ENCODE peak calls at places on chromosomes 3 and 15, in eight cellular contexts. N, V, M, G, Y, D, W and C are unnamed samples.

GRCh38 chr3:145719118-145719517 is 441.9 kb downstream of the PLOD2 start:
- DNase-seq in N (peak; percentile 11), V (no peak), M (no peak), G (no peak), Y (no peak), D (no peak), W (no peak), C (no peak)

GRCh38 chr3:160977776-160978175 is 127.4 kb downstream of the B3GALNT1 start:
- DNase-seq in N (no peak), V (no peak), M (no peak), G (no peak), Y (no peak), D (no peak), W (no peak), C (no peak)

GRCh38 chr15:98746756-98747155 is 98.4 kb downstream of the IGF1R start:
- DNase-seq in N (no peak), V (no peak), M (no peak), G (no peak), Y (no peak), D (no peak), W (no peak), C (no peak)

GRCh38 chr3:152309535-152310317 is 41.0 kb downstream of the MBNL1 start:
- DNase-seq in N (no peak), V (no peak), M (no peak), G (no peak), Y (no peak), D (no peak), W (no peak), C (no peak)

GRCh38 chr3:190041333-190042041 is 79.2 kb downstream of the P3H2 start:
- DNase-seq in N (peak; percentile 63), V (no peak), M (no peak), G (no peak), Y (no peak), D (peak; percentile 9), W (no peak), C (peak; percentile 15)

GRCh38 chr15:33540174-33540573 is 229.4 kb downstream of the RYR3 start:
- DNase-seq in N (no peak), V (no peak), M (no peak), G (no peak), Y (no peak), D (no peak), W (no peak), C (no peak)

GRCh38 chr3:32140943-32141342 is 34.5 kb downstream of the GPD1L start:
- DNase-seq in N (no peak), V (no peak), M (no peak), G (no peak), Y (no peak), D (no peak), W (no peak), C (no peak)

GRCh38 chr3:17195192-17195611 is 310.4 kb downstream of the PLCL2 start:
- DNase-seq in N (peak; percentile 65), V (no peak), M (no peak), G (no peak), Y (no peak), D (peak; percentile 96), W (peak; percentile 91), C (no peak)

GRCh38 chr3:150469031-150469930 is 61.2 kb downstream of the TSC22D2 start:
- DNase-seq in N (peak; percentile 95), V (no peak), M (peak; percentile 54), G (peak; percentile 94), Y (peak; percentile 8), D (no peak), W (peak; percentile 49), C (peak; percentile 85)

GRCh38 chr3:129314757-129315385 is 36.2 kb downstream of the HMCES start:
- DNase-seq in N (peak; percentile 98), V (peak; percentile 88), M (peak; percentile 70), G (no peak), Y (peak; percentile 92), D (peak; percentile 89), W (peak; percentile 98), C (no peak)

GRCh38 chr3:187290561-187290960 is 976 bp downstream of the MASP1 start:
- DNase-seq in N (no peak), V (no peak), M (no peak), G (no peak), Y (no peak), D (no peak), W (no peak), C (no peak)

GRCh38 chr3:20194793-20195460 is 8.9 kb upstream of the SGO1 start:
- DNase-seq in N (no peak), V (no peak), M (no peak), G (no peak), Y (no peak), D (peak; percentile 13), W (no peak), C (no peak)

GRCh38 chr3:46378426-46378942 is 7.7 kb downstream of the CCR5 start:
- DNase-seq in N (peak; percentile 78), V (peak; percentile 77), M (peak; percentile 50), G (no peak), Y (peak; percentile 57), D (peak; percentile 56), W (peak; percentile 95), C (peak; percentile 13)

GRCh38 chr3:52873433-52874159 is 23.8 kb downstream of the STIMATE start:
- DNase-seq in N (peak; percentile 58), V (no peak), M (no peak), G (no peak), Y (no peak), D (no peak), W (peak; percentile 11), C (peak; percentile 49)

GRCh38 chr15:44319385-44319784 is 30.9 kb downstream of the GOLM2 start:
- DNase-seq in N (peak; percentile 23), V (no peak), M (no peak), G (no peak), Y (no peak), D (peak; percentile 73), W (no peak), C (no peak)

GRCh38 chr3:196662711-196663571 is 23.4 kb downstream of the NRROS start:
- DNase-seq in N (no peak), V (no peak), M (no peak), G (no peak), Y (no peak), D (no peak), W (no peak), C (no peak)

GRCh38 chr3:58383904-58384303 is 49.7 kb downstream of the PDHB start:
- DNase-seq in N (peak; percentile 21), V (no peak), M (peak; percentile 28), G (peak; percentile 73), Y (no peak), D (no peak), W (no peak), C (peak; percentile 91)

GRCh38 chr3:13405614-13406013 is 14.5 kb downstream of the NUP210 start:
- DNase-seq in N (no peak), V (no peak), M (no peak), G (no peak), Y (no peak), D (no peak), W (no peak), C (no peak)

GRCh38 chr3:17158941-17159682 is 274.4 kb downstream of the PLCL2 start:
- DNase-seq in N (no peak), V (no peak), M (no peak), G (no peak), Y (peak; percentile 51), D (no peak), W (peak; percentile 90), C (no peak)

GRCh38 chr3:176275113-176275512 is 922.2 kb downstream of the TBL1XR1 start:
- DNase-seq in N (peak; percentile 25), V (no peak), M (no peak), G (no peak), Y (no peak), D (no peak), W (no peak), C (no peak)

GRCh38 chr3:7697538-7697937 is 804.1 kb upstream of the LMCD1 start:
- DNase-seq in N (peak; percentile 15), V (no peak), M (no peak), G (no peak), Y (no peak), D (no peak), W (no peak), C (no peak)

GRCh38 chr3:81302045-81302444 is 459.4 kb downstream of the GBE1 start:
- DNase-seq in N (peak; percentile 42), V (no peak), M (no peak), G (peak; percentile 4), Y (peak; percentile 12), D (peak; percentile 46), W (no peak), C (peak; percentile 15)

GRCh38 chr3:73381551-73381950 is 243.2 kb downstream of the PDZRN3 start:
- DNase-seq in N (no peak), V (no peak), M (no peak), G (no peak), Y (no peak), D (no peak), W (no peak), C (no peak)

GRCh38 chr3:95883801-95884200 is 930.6 kb upstream of the EPHA6 start:
- DNase-seq in N (no peak), V (no peak), M (no peak), G (no peak), Y (no peak), D (no peak), W (no peak), C (no peak)

GRCh38 chr3:46845397-46845859 is 17.8 kb downstream of the MYL3 start:
- DNase-seq in N (peak; percentile 92), V (peak; percentile 85), M (no peak), G (no peak), Y (peak; percentile 67), D (no peak), W (peak; percentile 89), C (peak; percentile 52)

GRCh38 chr15:53586815-53587214 is 172.6 kb downstream of the WDR72 start:
- DNase-seq in N (peak; percentile 83), V (peak; percentile 40), M (no peak), G (no peak), Y (no peak), D (peak; percentile 70), W (peak; percentile 87), C (no peak)

GRCh38 chr15:66955871-66956585 is 109.4 kb upstream of the SMAD3 start:
- DNase-seq in N (peak; percentile 52), V (no peak), M (no peak), G (no peak), Y (no peak), D (no peak), W (no peak), C (no peak)

GRCh38 chr3:87361271-87361670 is 84.9 kb upstream of the POU1F1 start:
- DNase-seq in N (no peak), V (no peak), M (no peak), G (no peak), Y (no peak), D (no peak), W (no peak), C (no peak)

GRCh38 chr3:190517696-190518095 is 3.8 kb downstream of the IL1RAP start:
- DNase-seq in N (no peak), V (no peak), M (no peak), G (no peak), Y (no peak), D (no peak), W (no peak), C (no peak)

GRCh38 chr3:172516318-172517214 is 6.7 kb downstream of the TNFSF10 start:
- DNase-seq in N (no peak), V (no peak), M (peak; percentile 16), G (peak; percentile 42), Y (peak; percentile 74), D (no peak), W (no peak), C (peak; percentile 58)

GRCh38 chr3:22887664-22888291 is 315.3 kb upstream of the UBE2E2 start:
- DNase-seq in N (peak; percentile 56), V (no peak), M (no peak), G (peak; percentile 1), Y (no peak), D (peak; percentile 58), W (peak; percentile 75), C (no peak)

GRCh38 chr3:71601811-71602210 is 18.3 kb upstream of the FOXP1 start:
- DNase-seq in N (peak; percentile 33), V (no peak), M (no peak), G (no peak), Y (no peak), D (no peak), W (no peak), C (no peak)

GRCh38 chr3:127735767-127736693 is 63.3 kb downstream of the ABTB1 start:
- DNase-seq in N (no peak), V (no peak), M (no peak), G (no peak), Y (no peak), D (peak; percentile 82), W (peak; percentile 67), C (peak; percentile 44)

GRCh38 chr3:11186318-11186692 is 32.0 kb downstream of the HRH1 start:
- DNase-seq in N (no peak), V (no peak), M (no peak), G (no peak), Y (no peak), D (no peak), W (no peak), C (no peak)